ENCODE peak calls at places on chromosomes 13 and 19, in four cellular contexts. I is K562, C is GM12878, V is HepG2. H is an unnamed sample.

GRCh38 chr13:108272333-108272732 is 2.8 kb downstream of the TNFSF13B start:
- DNase-seq in I (no peak), C (no peak), V (no peak), H (no peak)

GRCh38 chr13:59356607-59357006 is 807.1 kb downstream of the DIAPH3 start:
- DNase-seq in I (no peak), C (no peak), V (no peak), H (no peak)

GRCh38 chr19:43634877-43635560 is 4.6 kb downstream of the CADM4 start:
- DNase-seq in I (no peak), C (no peak), V (peak; percentile 69), H (no peak)

GRCh38 chr19:41913476-41914190 is 14.6 kb downstream of the ERFL start:
- DNase-seq in I (no peak), C (no peak), V (no peak), H (no peak)

GRCh38 chr13:42498521-42498920 is 75.4 kb upstream of the TNFSF11 start:
- DNase-seq in I (no peak), C (no peak), V (no peak), H (no peak)

GRCh38 chr13:111371720-111372119 is 51.3 kb downstream of the TEX29 start:
- DNase-seq in I (no peak), C (no peak), V (no peak), H (no peak)

GRCh38 chr19:55877211-55877610 is 40.9 kb downstream of the NLRP4 start:
- DNase-seq in I (no peak), C (no peak), V (no peak), H (no peak)

GRCh38 chr13:40546047-40546446 is 120.4 kb downstream of the FOXO1 start:
- DNase-seq in I (no peak), C (no peak), V (no peak), H (no peak)

GRCh38 chr13:66222926-66223325 is 1007.2 kb downstream of the PCDH9 start:
- DNase-seq in I (no peak), C (no peak), V (no peak), H (no peak)

GRCh38 chr19:51660975-51661600 is 14.5 kb upstream of the SIGLEC14 start:
- DNase-seq in I (peak; percentile 79), C (no peak), V (peak; percentile 54), H (peak; percentile 55)

GRCh38 chr19:39996218-39996810 is 546 bp upstream of the ZNF546 start:
- DNase-seq in I (peak; percentile 41), C (peak; percentile 17), V (peak; percentile 27), H (peak; percentile 29)

GRCh38 chr19:28746486-28746885 is 466.5 kb downstream of the UQCRFS1 start:
- DNase-seq in I (no peak), C (no peak), V (no peak), H (no peak)

GRCh38 chr13:113045214-113046007 is 60.2 kb upstream of the F7 start:
- DNase-seq in I (no peak), C (no peak), V (no peak), H (no peak)

GRCh38 chr19:17496337-17496997 is 15.0 kb upstream of the PGLS start:
- DNase-seq in I (peak; percentile 86), C (peak; percentile 63), V (peak; percentile 81), H (peak; percentile 71)

GRCh38 chr19:3479177-3479818 is 1.0 kb downstream of the SMIM24 start:
- DNase-seq in I (peak; percentile 91), C (no peak), V (no peak), H (peak; percentile 27)

GRCh38 chr19:973726-974563 is 10.2 kb upstream of the WDR18 start:
- DNase-seq in I (no peak), C (no peak), V (no peak), H (no peak)

GRCh38 chr13:59332966-59333365 is 830.8 kb downstream of the DIAPH3 start:
- DNase-seq in I (no peak), C (no peak), V (no peak), H (no peak)

GRCh38 chr19:46413262-46414031 is at the start of gene CCDC8:
- DNase-seq in I (peak; percentile 93), C (no peak), V (no peak), H (no peak)

GRCh38 chr19:41616785-41617621 is 9.9 kb downstream of the CEACAM4 start:
- DNase-seq in I (no peak), C (no peak), V (peak; percentile 9), H (no peak)

GRCh38 chr19:6098574-6098973 is 11.7 kb downstream of the RFX2 start:
- DNase-seq in I (no peak), C (no peak), V (no peak), H (no peak)

GRCh38 chr13:95533545-95534135 is 18.9 kb upstream of the CLDN10 start:
- DNase-seq in I (no peak), C (no peak), V (no peak), H (no peak)

GRCh38 chr19:18761531-18762110 is 29.5 kb downstream of the COMP start:
- DNase-seq in I (no peak), C (no peak), V (no peak), H (no peak)

GRCh38 chr19:18763674-18764590 is 27.2 kb downstream of the COMP start:
- DNase-seq in I (peak; percentile 67), C (no peak), V (no peak), H (no peak)

GRCh38 chr19:18760440-18761383 is 30.4 kb downstream of the COMP start:
- DNase-seq in I (no peak), C (no peak), V (no peak), H (no peak)

GRCh38 chr19:18764591-18765051 is 26.5 kb downstream of the COMP start:
- DNase-seq in I (no peak), C (no peak), V (no peak), H (no peak)

DNA sequence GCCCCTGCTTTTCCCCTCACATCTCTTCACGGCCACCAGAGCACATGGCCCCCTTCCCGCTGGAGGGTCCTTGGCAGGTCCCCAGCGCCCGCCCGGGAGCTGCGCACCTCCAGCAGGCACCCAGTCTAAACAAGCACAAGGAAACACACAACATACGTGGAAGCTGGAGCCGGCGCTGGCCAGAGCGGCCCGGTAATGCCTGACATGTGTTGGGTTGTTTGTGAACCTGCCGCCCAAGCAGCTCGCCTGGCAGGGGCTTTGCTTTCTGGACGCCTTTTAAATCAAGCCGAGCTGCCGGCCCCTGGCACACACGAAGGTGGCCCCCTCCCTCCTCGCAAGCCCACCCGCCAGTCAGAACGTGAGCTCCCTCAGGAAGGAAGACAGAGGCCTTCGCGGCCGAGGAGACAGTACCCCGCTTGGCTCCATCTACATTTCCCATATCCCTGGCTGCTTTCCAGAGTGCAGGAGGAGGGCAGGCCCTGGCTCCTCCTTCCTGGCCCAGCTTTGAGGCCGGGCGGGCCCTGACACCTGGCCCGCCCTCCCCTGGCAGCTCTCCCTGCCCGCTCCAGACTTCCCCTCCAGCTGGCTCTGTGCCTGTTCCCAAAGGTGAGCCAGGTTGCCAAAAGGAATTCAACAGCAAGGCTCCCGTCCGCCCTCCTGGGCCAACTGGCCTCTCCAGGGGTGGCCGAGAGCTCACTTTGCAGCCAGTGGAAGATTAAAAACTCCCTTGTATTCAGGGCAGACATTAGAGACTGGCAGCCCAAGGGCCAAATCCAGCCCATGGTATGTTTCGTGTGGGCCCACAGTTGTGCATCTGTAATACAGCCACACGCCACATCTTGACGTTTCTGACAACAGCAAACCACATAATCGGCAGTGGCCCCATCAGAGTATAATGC is 28.7 kb downstream of the COMP start:
- DNase-seq in I (no peak), C (no peak), V (peak; percentile 63), H (peak; percentile 26)
- TF ChIP-seq MAX in I (no peak), C (no peak), V (no peak), H (no peak)

DNA sequence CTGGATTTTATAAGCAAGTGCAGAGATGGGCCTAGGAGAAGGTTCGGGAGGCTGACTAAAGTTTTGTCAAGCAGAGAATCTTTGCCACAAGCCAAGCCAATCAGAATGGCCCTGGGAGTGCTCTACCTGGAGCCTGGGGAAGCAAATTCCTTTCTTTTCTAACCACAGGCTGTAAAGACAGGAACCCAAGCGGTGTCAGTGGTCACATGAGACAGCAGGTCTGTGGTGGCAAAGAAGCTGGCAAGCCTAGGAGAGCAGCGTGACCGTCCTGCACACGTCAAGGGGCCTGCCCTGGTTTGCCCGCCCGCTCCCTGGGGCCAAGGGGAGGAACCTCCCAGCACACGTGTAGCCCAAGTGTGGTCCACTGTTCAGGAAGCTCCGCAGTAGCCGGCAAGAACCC is 90.8 kb downstream of the IPO5 start:
- DNase-seq in I (no peak), C (no peak), V (no peak), H (no peak)
- TF ChIP-seq ATF3 in I (no peak), C (no peak), V (no peak), H (no peak)

GRCh38 chr13:101779147-101779546 is 326.7 kb downstream of the ITGBL1 start:
- DNase-seq in I (no peak), C (no peak), V (no peak), H (no peak)
- TF ChIP-seq REST in I (no peak), C (no peak), V (no peak), H (no peak)

GRCh38 chr13:44309771-44310767 is 63.6 kb upstream of the SERP2 start:
- DNase-seq in I (no peak), C (no peak), V (no peak), H (no peak)
- TF ChIP-seq MAX in I (no peak), C (no peak), V (no peak), H (no peak)

GRCh38 chr13:45303866-45304265 is 37.1 kb downstream of the TPT1 start:
- DNase-seq in I (no peak), C (no peak), V (no peak), H (no peak)

GRCh38 chr13:45305079-45305478 is 35.9 kb downstream of the TPT1 start:
- DNase-seq in I (no peak), C (no peak), V (no peak), H (no peak)

GRCh38 chr13:45310341-45311138 is 30.4 kb downstream of the TPT1 start:
- DNase-seq in I (no peak), C (no peak), V (no peak), H (no peak)

GRCh38 chr13:45301263-45301662 is 39.7 kb downstream of the TPT1 start:
- DNase-seq in I (no peak), C (no peak), V (no peak), H (no peak)

GRCh38 chr13:45306966-45307365 is 34.0 kb downstream of the TPT1 start:
- DNase-seq in I (no peak), C (no peak), V (no peak), H (no peak)
- TF ChIP-seq ATF3 in I (no peak), C (no peak), V (no peak), H (no peak)

GRCh38 chr13:71316964-71317363 is 550.0 kb downstream of the DACH1 start:
- DNase-seq in I (no peak), C (no peak), V (no peak), H (no peak)
- TF ChIP-seq REST in I (no peak), C (no peak), V (no peak), H (no peak)